ENCODE peak calls at places on chromosomes 2 and 18, in four cellular contexts. One of them, this sample, is unnamed.

GRCh38 chr2:175918935-175919334 is 83.1 kb downstream of the LNPK start:
- DNase-seq in prostate gland: no peak
- DNase-seq in breast epithelium: no peak
- DNase-seq in right lobe of liver: no peak
- DNase-seq in this sample: no peak

GRCh38 chr18:71442830-71443229 is 1101.3 kb downstream of the CBLN2 start:
- DNase-seq in breast epithelium: no peak
- DNase-seq in prostate gland: no peak
- DNase-seq in right lobe of liver: no peak
- DNase-seq in this sample: no peak

GRCh38 chr18:66211693-66212195 is 392.1 kb downstream of the CDH19 start:
- DNase-seq in right lobe of liver: no peak
- DNase-seq in breast epithelium: no peak
- DNase-seq in prostate gland: no peak
- DNase-seq in this sample: no peak

GRCh38 chr18:54712758-54713157 is 115.5 kb upstream of the RAB27B start:
- DNase-seq in right lobe of liver: no peak
- DNase-seq in breast epithelium: no peak
- DNase-seq in prostate gland: no peak
- DNase-seq in this sample: no peak

GRCh38 chr2:217054791-217055190 is 194.9 kb upstream of the TNP1 start:
- DNase-seq in breast epithelium: no peak
- DNase-seq in right lobe of liver: no peak
- DNase-seq in prostate gland: no peak
- DNase-seq in this sample: no peak

GRCh38 chr2:59184281-59185020 is 943.3 kb upstream of the FANCL start:
- DNase-seq in prostate gland: no peak
- DNase-seq in right lobe of liver: no peak
- DNase-seq in breast epithelium: no peak
- DNase-seq in this sample: no peak

GRCh38 chr2:39128919-39129391 is 8.1 kb upstream of the SOS1 start:
- DNase-seq in breast epithelium: no peak
- DNase-seq in prostate gland: no peak
- DNase-seq in right lobe of liver: no peak
- DNase-seq in this sample: no peak

GRCh38 chr2:101883860-101884259 is 107.9 kb upstream of the IL1R2 start:
- DNase-seq in prostate gland: peak
- DNase-seq in breast epithelium: no peak
- DNase-seq in right lobe of liver: no peak
- DNase-seq in this sample: peak

GRCh38 chr2:186911551-186912085 is 62.6 kb upstream of the ZSWIM2 start:
- DNase-seq in prostate gland: no peak
- DNase-seq in breast epithelium: no peak
- DNase-seq in right lobe of liver: no peak
- DNase-seq in this sample: no peak

GRCh38 chr18:5710235-5710634 is 166.4 kb upstream of the EPB41L3 start:
- DNase-seq in right lobe of liver: no peak
- DNase-seq in breast epithelium: no peak
- DNase-seq in prostate gland: no peak
- DNase-seq in this sample: no peak

GRCh38 chr2:96533292-96534073 is 3.1 kb upstream of the ARID5A start:
- DNase-seq in breast epithelium: peak
- DNase-seq in prostate gland: peak
- DNase-seq in right lobe of liver: no peak
- DNase-seq in this sample: no peak

GRCh38 chr18:29123706-29124530 is 947.0 kb upstream of the CDH2 start:
- DNase-seq in breast epithelium: no peak
- DNase-seq in right lobe of liver: no peak
- DNase-seq in prostate gland: no peak
- DNase-seq in this sample: no peak

GRCh38 chr2:222450021-222450420 is 25.7 kb downstream of the SGPP2 start:
- DNase-seq in breast epithelium: no peak
- DNase-seq in prostate gland: no peak
- DNase-seq in right lobe of liver: no peak
- DNase-seq in this sample: no peak

GRCh38 chr18:36309436-36310391 is 12.2 kb downstream of the FHOD3 start:
- DNase-seq in breast epithelium: peak
- DNase-seq in right lobe of liver: no peak
- DNase-seq in prostate gland: no peak
- DNase-seq in this sample: no peak

GRCh38 chr2:110735366-110735765 is 3.0 kb downstream of the ACOXL start:
- DNase-seq in breast epithelium: no peak
- DNase-seq in prostate gland: no peak
- DNase-seq in right lobe of liver: no peak
- DNase-seq in this sample: no peak

GRCh38 chr2:229714736-229715541 is 584 bp upstream of the DNER start:
- DNase-seq in right lobe of liver: peak
- DNase-seq in breast epithelium: no peak
- DNase-seq in prostate gland: peak
- DNase-seq in this sample: peak

GRCh38 chr2:172999641-173000387 is 75.8 kb upstream of the MAP3K20 start:
- DNase-seq in breast epithelium: no peak
- DNase-seq in right lobe of liver: no peak
- DNase-seq in prostate gland: no peak
- DNase-seq in this sample: no peak

GRCh38 chr2:198916548-198916947 is 541.2 kb downstream of the SATB2 start:
- DNase-seq in prostate gland: no peak
- DNase-seq in breast epithelium: no peak
- DNase-seq in right lobe of liver: no peak
- DNase-seq in this sample: no peak

GRCh38 chr2:119711352-119711751 is 32.4 kb downstream of the TMEM177 start:
- DNase-seq in prostate gland: no peak
- DNase-seq in right lobe of liver: no peak
- DNase-seq in breast epithelium: no peak
- DNase-seq in this sample: no peak

GRCh38 chr2:174086708-174087107 is 121.5 kb upstream of the SP3 start:
- DNase-seq in prostate gland: no peak
- DNase-seq in right lobe of liver: no peak
- DNase-seq in breast epithelium: no peak
- DNase-seq in this sample: no peak

GRCh38 chr2:84788027-84788426 is 92.9 kb downstream of the TRABD2A start:
- DNase-seq in right lobe of liver: no peak
- DNase-seq in breast epithelium: no peak
- DNase-seq in prostate gland: no peak
- DNase-seq in this sample: no peak

GRCh38 chr18:1663879-1664705 is 759.4 kb downstream of the ADCYAP1 start:
- DNase-seq in breast epithelium: no peak
- DNase-seq in prostate gland: no peak
- DNase-seq in right lobe of liver: peak
- DNase-seq in this sample: peak

GRCh38 chr2:176653856-176654443 is 384.7 kb downstream of the MTX2 start:
- DNase-seq in breast epithelium: no peak
- DNase-seq in prostate gland: peak
- DNase-seq in right lobe of liver: peak
- DNase-seq in this sample: peak

GRCh38 chr2:233351423-233351822 is 2.9 kb upstream of the DGKD start:
- DNase-seq in breast epithelium: no peak
- DNase-seq in prostate gland: no peak
- DNase-seq in right lobe of liver: no peak
- DNase-seq in this sample: no peak

GRCh38 chr2:133843551-133843950 is 275.3 kb upstream of the NCKAP5 start:
- DNase-seq in right lobe of liver: no peak
- DNase-seq in prostate gland: no peak
- DNase-seq in breast epithelium: no peak
- DNase-seq in this sample: no peak

GRCh38 chr2:20225294-20226151 is 593 bp upstream of the SDC1 start:
- DNase-seq in breast epithelium: peak
- DNase-seq in prostate gland: peak
- DNase-seq in right lobe of liver: peak
- DNase-seq in this sample: peak

GRCh38 chr2:26612522-26613240 is 28.5 kb downstream of the CIB4 start:
- DNase-seq in breast epithelium: no peak
- DNase-seq in prostate gland: no peak
- DNase-seq in right lobe of liver: no peak
- DNase-seq in this sample: no peak

GRCh38 chr2:10329880-10330699 is 27.4 kb downstream of the HPCAL1 start:
- DNase-seq in right lobe of liver: no peak
- DNase-seq in prostate gland: no peak
- DNase-seq in breast epithelium: no peak
- DNase-seq in this sample: no peak

GRCh38 chr2:170926743-170927297 is 2.2 kb upstream of the GORASP2 start:
- DNase-seq in right lobe of liver: no peak
- DNase-seq in prostate gland: no peak
- DNase-seq in breast epithelium: no peak
- DNase-seq in this sample: no peak

GRCh38 chr2:170929686-170930050 is 615 bp downstream of the GORASP2 start:
- DNase-seq in breast epithelium: peak
- DNase-seq in right lobe of liver: peak
- DNase-seq in prostate gland: peak
- DNase-seq in this sample: peak

GRCh38 chr2:170928036-170928823 is 823 bp upstream of the GORASP2 start:
- DNase-seq in prostate gland: no peak
- DNase-seq in right lobe of liver: no peak
- DNase-seq in breast epithelium: no peak
- DNase-seq in this sample: peak

GRCh38 chr2:170930132-170931109 is 1.4 kb downstream of the GORASP2 start:
- DNase-seq in right lobe of liver: no peak
- DNase-seq in prostate gland: no peak
- DNase-seq in breast epithelium: peak
- DNase-seq in this sample: peak

DNA sequence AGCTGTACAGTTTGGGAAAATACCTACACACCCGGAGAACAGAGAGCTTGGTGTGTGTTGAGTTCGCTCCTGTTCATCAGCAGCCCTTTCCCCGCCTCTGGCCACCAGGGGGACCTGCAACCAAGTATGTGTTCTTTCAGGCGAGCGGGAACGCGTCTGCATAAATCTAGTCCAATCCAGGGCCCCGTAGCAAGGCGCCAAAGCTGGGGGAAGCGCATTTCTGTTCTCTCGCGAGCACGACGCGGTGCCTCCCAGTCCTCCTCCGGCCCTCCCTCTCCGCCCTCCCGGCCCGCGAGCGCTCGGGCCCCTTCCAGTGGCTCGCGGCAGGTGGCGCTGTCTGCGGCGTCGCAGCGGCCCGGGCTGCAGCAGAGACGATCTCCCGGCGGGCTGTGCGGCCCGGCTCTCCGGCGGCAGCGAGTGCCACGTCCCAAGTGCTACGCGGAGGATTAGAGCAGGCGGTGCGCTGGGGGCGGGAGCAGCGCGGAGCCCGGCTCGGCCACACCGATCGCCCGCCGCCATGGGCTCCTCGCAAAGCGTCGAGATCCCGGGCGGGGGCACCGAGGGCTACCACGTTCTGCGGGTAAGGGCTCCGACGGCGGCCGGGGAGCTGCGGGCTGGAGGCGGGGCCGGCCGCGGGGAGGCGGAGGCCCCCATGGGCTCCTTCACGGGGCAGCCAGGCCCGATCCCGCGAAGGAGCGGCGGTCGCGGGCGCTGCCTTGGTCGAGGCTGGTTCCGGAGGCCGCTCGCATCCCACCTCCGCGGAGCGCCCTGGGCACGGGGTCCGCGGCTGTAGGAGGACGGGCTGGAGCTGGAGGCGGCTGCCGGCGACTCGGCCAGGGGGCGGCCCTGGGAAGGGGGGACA is at the start of gene GORASP2:
- DNase-seq in prostate gland: peak
- DNase-seq in right lobe of liver: peak
- DNase-seq in breast epithelium: peak
- DNase-seq in this sample: peak
- TF ChIP-seq POLR2A in prostate gland: peak
- TF ChIP-seq POLR2A in right lobe of liver: peak
- TF ChIP-seq POLR2A in breast epithelium: no peak
- TF ChIP-seq POLR2A in this sample: peak

GRCh38 chr2:70143314-70144150 is 47.3 kb downstream of the C2orf42 start:
- DNase-seq in right lobe of liver: peak
- DNase-seq in breast epithelium: peak
- DNase-seq in prostate gland: peak
- DNase-seq in this sample: peak
- TF ChIP-seq POLR2A in right lobe of liver: peak
- TF ChIP-seq POLR2A in breast epithelium: no peak
- TF ChIP-seq POLR2A in prostate gland: peak
- TF ChIP-seq POLR2A in this sample: peak

DNA sequence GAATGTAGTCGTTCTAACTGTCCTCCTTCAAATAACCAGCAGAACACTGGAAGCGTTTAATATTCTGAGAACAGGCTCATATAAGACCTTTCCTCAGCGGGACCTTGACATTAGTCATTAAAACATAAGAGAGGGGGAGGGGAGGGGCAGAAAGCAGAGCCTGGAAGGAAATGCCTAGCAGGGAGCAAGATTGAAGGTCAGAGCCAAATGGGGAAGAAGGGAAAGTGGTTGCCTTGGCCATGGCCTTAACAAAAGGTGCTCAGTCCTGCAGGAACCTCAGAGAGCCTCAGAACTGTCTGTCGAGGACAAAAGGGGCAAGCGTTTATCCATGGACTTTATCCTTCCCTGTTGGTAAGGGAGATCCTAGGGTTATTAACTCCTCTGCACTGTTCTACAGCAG is 851 bp upstream of the PLA2R1 start:
- DNase-seq in prostate gland: no peak
- DNase-seq in breast epithelium: no peak
- DNase-seq in right lobe of liver: no peak
- DNase-seq in this sample: no peak
- TF ChIP-seq POLR2A in prostate gland: no peak
- TF ChIP-seq POLR2A in breast epithelium: no peak
- TF ChIP-seq POLR2A in right lobe of liver: no peak
- TF ChIP-seq POLR2A in this sample: no peak

DNA sequence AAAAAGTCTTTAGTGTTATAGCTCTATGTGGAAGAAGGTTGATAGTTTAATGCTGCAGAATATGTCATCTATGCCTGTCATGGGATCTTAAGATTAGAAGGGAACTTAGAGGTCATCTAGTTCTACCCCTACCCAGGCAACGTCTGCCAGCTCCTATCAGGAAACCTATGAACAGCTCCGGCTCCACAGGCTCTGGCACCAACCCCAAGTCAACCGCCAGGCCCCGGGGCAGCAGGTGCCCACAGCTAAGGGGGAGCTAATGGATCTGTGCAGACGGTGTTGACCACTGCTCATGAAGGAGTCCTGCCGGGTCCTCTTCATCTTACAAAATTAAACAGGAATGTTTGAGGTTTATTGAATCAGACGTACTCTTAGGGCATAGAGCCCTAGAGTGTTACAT is 440.8 kb upstream of the KLHL29 start:
- DNase-seq in prostate gland: no peak
- DNase-seq in right lobe of liver: no peak
- DNase-seq in breast epithelium: no peak
- DNase-seq in this sample: no peak
- TF ChIP-seq POLR2A in prostate gland: no peak
- TF ChIP-seq POLR2A in right lobe of liver: no peak
- TF ChIP-seq POLR2A in breast epithelium: no peak
- TF ChIP-seq POLR2A in this sample: no peak